ENCODE peak calls at places on chromosome 9, in ten cellular contexts. E, V, B, T, Y, O, X, H, S and A are unnamed samples.

GRCh38 chr9:134358026-134358967 is 32.0 kb downstream of the RXRA start:
- DNase-seq in V (no peak), T (peak; percentile 86), H (peak; percentile 31), O (no peak), E (no peak), S (peak; percentile 74), B (no peak), X (peak; percentile 18), Y (no peak), A (no peak)

GRCh38 chr9:85067792-85068191 is 398.3 kb downstream of the NTRK2 start:
- DNase-seq in O (no peak), V (no peak), T (no peak), H (no peak), Y (no peak), S (no peak), E (no peak), X (no peak), B (no peak), A (no peak)

GRCh38 chr9:97307091-97307490 is 368 bp upstream of the CCDC180 start:
- DNase-seq in B (peak; percentile 87), Y (no peak), T (peak; percentile 74), E (no peak), O (no peak), S (peak; percentile 34), X (no peak), H (peak; percentile 85), V (peak; percentile 57), A (peak; percentile 99)

GRCh38 chr9:86642721-86643120 is 288.5 kb upstream of the TUT7 start:
- DNase-seq in V (no peak), T (no peak), H (no peak), O (no peak), X (no peak), E (no peak), S (no peak), B (no peak), Y (no peak), A (no peak)

GRCh38 chr9:137188490-137189296 is at the start of the genes ANAPC2 and SSNA1:
- DNase-seq in Y (peak; percentile 92), E (peak; percentile 89), H (peak; percentile 88), S (peak; percentile 99), T (peak; percentile 98), O (peak; percentile 99), V (peak; percentile 83), X (peak; percentile 88), B (peak; percentile 97), A (peak; percentile 92)

GRCh38 chr9:14203366-14204056 is 110.4 kb downstream of the NFIB start:
- DNase-seq in E (peak; percentile 80), Y (no peak), X (no peak), H (no peak), S (peak; percentile 22), T (peak; percentile 83), O (no peak), B (peak; percentile 19), V (no peak), A (no peak)

GRCh38 chr9:136028760-136029470 is 66.2 kb downstream of the NACC2 start:
- DNase-seq in B (no peak), E (peak; percentile 47), H (no peak), V (no peak), Y (no peak), O (no peak), S (no peak), X (no peak), T (no peak), A (no peak)

GRCh38 chr9:2785060-2785459 is 58.8 kb downstream of the PUM3 start:
- DNase-seq in B (no peak), S (no peak), X (no peak), E (no peak), H (no peak), V (no peak), O (no peak), T (no peak), Y (no peak), A (no peak)

GRCh38 chr9:71858102-71858798 is 52.7 kb downstream of the ABHD17B start:
- DNase-seq in B (no peak), V (no peak), T (no peak), X (no peak), Y (no peak), H (no peak), E (no peak), S (no peak), O (no peak), A (no peak)

GRCh38 chr9:120612218-120612617 is 32.3 kb upstream of the CDK5RAP2 start:
- DNase-seq in T (no peak), B (no peak), V (no peak), O (no peak), E (no peak), Y (no peak), S (no peak), H (no peak), X (no peak), A (no peak)

GRCh38 chr9:108784128-108784490 is 71.7 kb downstream of the ACTL7B start:
- DNase-seq in H (no peak), V (no peak), O (no peak), T (no peak), B (no peak), S (no peak), E (no peak), Y (no peak), X (no peak), A (no peak)

GRCh38 chr9:87714819-87715218 is 11.1 kb upstream of the CTSL start:
- DNase-seq in Y (no peak), V (peak; percentile 68), X (no peak), O (no peak), T (no peak), E (no peak), S (no peak), B (peak; percentile 68), H (peak; percentile 94), A (no peak)

GRCh38 chr9:94783121-94783664 is 56.7 kb downstream of the AOPEP start:
- DNase-seq in X (peak; percentile 94), B (peak; percentile 91), H (peak; percentile 87), S (peak; percentile 68), T (peak; percentile 59), V (peak; percentile 75), E (peak; percentile 80), O (peak; percentile 15), Y (peak; percentile 45), A (peak; percentile 66)

GRCh38 chr9:127898433-127899199 is 787 bp downstream of the ST6GALNAC6 start:
- DNase-seq in Y (no peak), S (peak; percentile 73), V (peak; percentile 89), E (peak; percentile 42), B (peak; percentile 63), T (peak; percentile 69), X (peak; percentile 16), O (no peak), H (peak; percentile 85), A (no peak)